ENCODE peak calls at places on chromosomes 7 and 10, in four cellular contexts. H is K562, B is HepG2, Z is GM12878. N is an unnamed sample.

GRCh38 chr7:7166318-7166717 is 16.0 kb upstream of the C1GALT1 start:
- DNase-seq in B (no peak), H (no peak), Z (no peak), N (no peak)

GRCh38 chr7:124718032-124718766 is 47.4 kb downstream of the GPR37 start:
- DNase-seq in H (no peak), Z (no peak), B (peak; percentile 35), N (no peak)

GRCh38 chr10:94608530-94608929 is 62.9 kb downstream of the HELLS start:
- DNase-seq in Z (no peak), B (no peak), H (no peak), N (no peak)

GRCh38 chr7:85705076-85705475 is 518.2 kb upstream of the SEMA3D start:
- DNase-seq in H (no peak), B (no peak), Z (no peak), N (no peak)

GRCh38 chr7:98617051-98617959 is at the start of gene NPTX2:
- DNase-seq in B (no peak), Z (no peak), H (no peak), N (peak; percentile 86)

GRCh38 chr10:62244088-62244487 is 24.6 kb downstream of the RTKN2 start:
- DNase-seq in Z (no peak), B (no peak), H (no peak), N (no peak)

GRCh38 chr7:131556055-131556911 is at the start of gene PODXL:
- DNase-seq in Z (no peak), H (peak; percentile 99), B (no peak), N (peak; percentile 86)

GRCh38 chr7:80517177-80517804 is 5.4 kb upstream of the GNAT3 start:
- DNase-seq in Z (no peak), H (no peak), B (no peak), N (no peak)

GRCh38 chr7:2357165-2357564 is 2.5 kb downstream of the EIF3B start:
- DNase-seq in B (no peak), H (no peak), Z (no peak), N (no peak)

GRCh38 chr10:125962200-125962599 is 65.8 kb downstream of the FANK1 start:
- DNase-seq in Z (no peak), H (no peak), B (no peak), N (no peak)

GRCh38 chr10:129706081-129706480 is 239.0 kb downstream of the MGMT start:
- DNase-seq in B (no peak), H (no peak), Z (no peak), N (no peak)

GRCh38 chr10:3625959-3626751 is 158.9 kb downstream of the KLF6 start:
- DNase-seq in Z (peak; percentile 57), H (no peak), B (no peak), N (no peak)

GRCh38 chr10:15419279-15419874 is 48.3 kb upstream of the FAM171A1 start:
- DNase-seq in Z (no peak), B (peak; percentile 29), H (peak; percentile 50), N (peak; percentile 54)

DNA sequence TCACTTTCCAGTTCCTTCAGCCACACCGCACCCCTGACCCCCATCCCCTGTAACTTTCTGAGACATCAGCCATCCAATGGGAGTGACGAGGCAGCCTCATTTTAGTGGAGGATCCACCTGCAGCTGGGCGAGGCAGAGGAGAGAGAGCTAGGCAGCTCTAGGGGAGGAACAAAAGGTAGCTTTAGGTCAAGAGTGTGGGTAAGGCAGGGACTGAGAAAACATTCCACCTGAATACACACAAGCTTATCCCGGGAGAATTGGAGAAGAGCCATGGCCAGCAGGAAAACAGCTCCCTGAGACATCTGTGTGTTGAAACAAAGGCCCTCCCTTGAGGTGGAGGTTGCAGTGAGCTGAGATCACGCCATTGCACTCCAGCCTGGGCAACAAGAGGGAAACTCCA is 6.7 kb upstream of the KLRG2 start:
- DNase-seq in Z (no peak), H (no peak), B (no peak), N (no peak)
- TF ChIP-seq TARDBP in Z (no peak), H (no peak), B (no peak), N (no peak)

DNA sequence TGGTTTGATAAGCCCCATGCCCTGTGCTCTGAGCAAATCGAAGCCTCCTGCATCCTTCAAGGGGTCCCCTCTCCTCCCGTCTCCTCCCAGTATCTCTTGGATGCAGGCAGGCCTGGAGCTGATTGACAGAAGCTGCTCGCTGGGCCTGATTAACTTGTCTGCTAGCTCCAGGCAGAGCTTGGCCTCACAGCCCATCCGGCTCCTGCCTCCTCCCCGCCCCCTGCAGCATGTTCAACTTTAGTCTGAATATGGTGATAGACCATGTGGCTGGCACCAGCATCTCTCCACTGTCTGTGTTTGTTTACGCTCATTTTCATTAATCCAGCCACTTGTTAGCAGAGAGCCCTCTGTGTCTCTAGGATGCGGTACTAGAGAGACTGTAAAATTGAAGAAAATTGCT is 432.2 kb downstream of the DPP6 start:
- DNase-seq in Z (no peak), H (no peak), B (no peak), N (no peak)
- TF ChIP-seq FOXK2 in Z (no peak), H (no peak), B (no peak), N (no peak)

GRCh38 chr10:119498889-119499864 is 43.3 kb downstream of the RGS10 start:
- DNase-seq in B (peak; percentile 91), Z (no peak), H (no peak), N (no peak)
- TF ChIP-seq SP1 in B (no peak), Z (no peak), H (no peak), N (no peak)

GRCh38 chr7:151694441-151694827 is 174.7 kb upstream of the RHEB start:
- DNase-seq in Z (no peak), B (no peak), H (no peak), N (no peak)

GRCh38 chr7:151693140-151693539 is 173.4 kb upstream of the RHEB start:
- DNase-seq in B (no peak), Z (no peak), H (no peak), N (no peak)

GRCh38 chr7:151696738-151697514 is 177.2 kb upstream of the RHEB start:
- DNase-seq in B (peak; percentile 19), Z (no peak), H (no peak), N (no peak)

GRCh38 chr7:151695856-151696555 is 176.3 kb upstream of the RHEB start:
- DNase-seq in B (no peak), H (no peak), Z (no peak), N (no peak)

GRCh38 chr7:151694828-151695580 is 175.3 kb upstream of the RHEB start:
- DNase-seq in H (no peak), Z (no peak), B (peak; percentile 40), N (no peak)
- TF ChIP-seq TARDBP in H (no peak), Z (no peak), B (no peak), N (no peak)

GRCh38 chr10:90927293-90927692 is 6.4 kb upstream of the ANKRD1 start:
- DNase-seq in Z (no peak), H (no peak), B (no peak), N (no peak)

GRCh38 chr10:90929179-90929578 is 8.3 kb upstream of the ANKRD1 start:
- DNase-seq in B (no peak), Z (no peak), H (no peak), N (no peak)

GRCh38 chr10:90930070-90930837 is 9.4 kb upstream of the ANKRD1 start:
- DNase-seq in H (no peak), B (peak; percentile 86), Z (no peak), N (peak; percentile 18)

GRCh38 chr10:90935581-90936292 is 14.8 kb upstream of the ANKRD1 start:
- DNase-seq in H (no peak), B (no peak), Z (no peak), N (no peak)

GRCh38 chr10:90930971-90931841 is 10.3 kb upstream of the ANKRD1 start:
- DNase-seq in B (peak; percentile 96), H (no peak), Z (no peak), N (peak; percentile 19)
- TF ChIP-seq FOXK2 in B (peak; percentile 9), H (no peak), Z (no peak), N (no peak)

N was measured in HEK293T.